ENCODE peak calls at places on chromosomes 12 and 14, in seven cellular contexts. One of them, this sample, is unnamed.

GRCh38 chr14:90610641-90611040 is 205.6 kb downstream of the TTC7B start:
- DNase-seq in endothelial cell of umbilical vein: no peak
- DNase-seq in sigmoid colon: peak
- DNase-seq in HepG2: no peak
- DNase-seq in GM12878: no peak
- DNase-seq in breast epithelium: no peak
- DNase-seq in spleen: no peak
- DNase-seq in this sample: no peak

GRCh38 chr14:50333010-50333409 is 20.9 kb downstream of the DMAC2L start:
- DNase-seq in endothelial cell of umbilical vein: peak
- DNase-seq in sigmoid colon: peak
- DNase-seq in HepG2: no peak
- DNase-seq in spleen: no peak
- DNase-seq in GM12878: no peak
- DNase-seq in breast epithelium: no peak
- DNase-seq in this sample: no peak

GRCh38 chr12:6570264-6570887 is 2.3 kb upstream of the NOP2 start:
- DNase-seq in breast epithelium: no peak
- DNase-seq in GM12878: no peak
- DNase-seq in sigmoid colon: no peak
- DNase-seq in HepG2: peak
- DNase-seq in spleen: peak
- DNase-seq in endothelial cell of umbilical vein: peak
- DNase-seq in this sample: no peak

GRCh38 chr14:23381017-23381375 is 4.2 kb downstream of the CMTM5 start:
- DNase-seq in sigmoid colon: no peak
- DNase-seq in spleen: no peak
- DNase-seq in breast epithelium: no peak
- DNase-seq in HepG2: no peak
- DNase-seq in endothelial cell of umbilical vein: no peak
- DNase-seq in GM12878: no peak
- DNase-seq in this sample: no peak

GRCh38 chr12:104695453-104696148 is 238.9 kb downstream of the CHST11 start:
- DNase-seq in spleen: no peak
- DNase-seq in sigmoid colon: no peak
- DNase-seq in GM12878: peak
- DNase-seq in endothelial cell of umbilical vein: peak
- DNase-seq in HepG2: no peak
- DNase-seq in breast epithelium: no peak
- DNase-seq in this sample: no peak

GRCh38 chr12:7374423-7375144 is 69.4 kb downstream of the CD163L1 start:
- DNase-seq in endothelial cell of umbilical vein: peak
- DNase-seq in sigmoid colon: peak
- DNase-seq in GM12878: no peak
- DNase-seq in spleen: peak
- DNase-seq in breast epithelium: no peak
- DNase-seq in HepG2: peak
- DNase-seq in this sample: peak

GRCh38 chr14:99821519-99822165 is 28.4 kb downstream of the EML1 start:
- DNase-seq in endothelial cell of umbilical vein: no peak
- DNase-seq in breast epithelium: no peak
- DNase-seq in spleen: no peak
- DNase-seq in HepG2: no peak
- DNase-seq in GM12878: no peak
- DNase-seq in sigmoid colon: no peak
- DNase-seq in this sample: no peak

GRCh38 chr12:94560416-94561221 is 89.7 kb downstream of the TMCC3 start:
- DNase-seq in HepG2: no peak
- DNase-seq in sigmoid colon: no peak
- DNase-seq in spleen: peak
- DNase-seq in breast epithelium: peak
- DNase-seq in endothelial cell of umbilical vein: peak
- DNase-seq in GM12878: peak
- DNase-seq in this sample: peak

GRCh38 chr12:19186722-19187661 is 57.5 kb downstream of the PLEKHA5 start:
- DNase-seq in breast epithelium: no peak
- DNase-seq in HepG2: peak
- DNase-seq in GM12878: no peak
- DNase-seq in endothelial cell of umbilical vein: peak
- DNase-seq in spleen: no peak
- DNase-seq in sigmoid colon: no peak
- DNase-seq in this sample: no peak

GRCh38 chr14:63726499-63726898 is 1.4 kb downstream of the SGPP1 start:
- DNase-seq in spleen: no peak
- DNase-seq in endothelial cell of umbilical vein: peak
- DNase-seq in sigmoid colon: no peak
- DNase-seq in breast epithelium: no peak
- DNase-seq in GM12878: no peak
- DNase-seq in HepG2: peak
- DNase-seq in this sample: no peak

GRCh38 chr14:104603623-104604401 is 760 bp downstream of the TMEM179 start:
- DNase-seq in sigmoid colon: peak
- DNase-seq in spleen: no peak
- DNase-seq in HepG2: no peak
- DNase-seq in breast epithelium: no peak
- DNase-seq in endothelial cell of umbilical vein: no peak
- DNase-seq in GM12878: no peak
- DNase-seq in this sample: no peak

GRCh38 chr14:63563370-63564026 is 20.3 kb upstream of the PPP2R5E start:
- DNase-seq in GM12878: no peak
- DNase-seq in endothelial cell of umbilical vein: peak
- DNase-seq in breast epithelium: no peak
- DNase-seq in HepG2: no peak
- DNase-seq in spleen: no peak
- DNase-seq in sigmoid colon: no peak
- DNase-seq in this sample: no peak

GRCh38 chr14:70934502-70935134 is 27.4 kb downstream of the PCNX1 start:
- DNase-seq in sigmoid colon: no peak
- DNase-seq in endothelial cell of umbilical vein: peak
- DNase-seq in GM12878: peak
- DNase-seq in breast epithelium: no peak
- DNase-seq in HepG2: peak
- DNase-seq in spleen: no peak
- DNase-seq in this sample: no peak

GRCh38 chr14:95460647-95461478 is 55.6 kb downstream of the SYNE3 start:
- DNase-seq in sigmoid colon: peak
- DNase-seq in endothelial cell of umbilical vein: peak
- DNase-seq in spleen: no peak
- DNase-seq in GM12878: no peak
- DNase-seq in HepG2: no peak
- DNase-seq in breast epithelium: no peak
- DNase-seq in this sample: no peak

GRCh38 chr12:12885060-12885792 is 6.1 kb upstream of the GPRC5A start:
- DNase-seq in GM12878: no peak
- DNase-seq in sigmoid colon: no peak
- DNase-seq in breast epithelium: no peak
- DNase-seq in HepG2: no peak
- DNase-seq in spleen: no peak
- DNase-seq in endothelial cell of umbilical vein: no peak
- DNase-seq in this sample: no peak

GRCh38 chr12:93550748-93551611 is 21.5 kb upstream of the SOCS2 start:
- DNase-seq in spleen: no peak
- DNase-seq in sigmoid colon: no peak
- DNase-seq in breast epithelium: no peak
- DNase-seq in HepG2: no peak
- DNase-seq in GM12878: no peak
- DNase-seq in endothelial cell of umbilical vein: no peak
- DNase-seq in this sample: no peak

GRCh38 chr14:44847910-44848309 is 113.8 kb downstream of the KLHL28 start:
- DNase-seq in spleen: no peak
- DNase-seq in endothelial cell of umbilical vein: no peak
- DNase-seq in GM12878: no peak
- DNase-seq in HepG2: no peak
- DNase-seq in sigmoid colon: no peak
- DNase-seq in breast epithelium: no peak
- DNase-seq in this sample: no peak

GRCh38 chr12:31037028-31037427 is 36.6 kb upstream of the DDX11 start:
- DNase-seq in breast epithelium: no peak
- DNase-seq in HepG2: no peak
- DNase-seq in sigmoid colon: no peak
- DNase-seq in GM12878: no peak
- DNase-seq in endothelial cell of umbilical vein: no peak
- DNase-seq in spleen: no peak
- DNase-seq in this sample: no peak

DNA sequence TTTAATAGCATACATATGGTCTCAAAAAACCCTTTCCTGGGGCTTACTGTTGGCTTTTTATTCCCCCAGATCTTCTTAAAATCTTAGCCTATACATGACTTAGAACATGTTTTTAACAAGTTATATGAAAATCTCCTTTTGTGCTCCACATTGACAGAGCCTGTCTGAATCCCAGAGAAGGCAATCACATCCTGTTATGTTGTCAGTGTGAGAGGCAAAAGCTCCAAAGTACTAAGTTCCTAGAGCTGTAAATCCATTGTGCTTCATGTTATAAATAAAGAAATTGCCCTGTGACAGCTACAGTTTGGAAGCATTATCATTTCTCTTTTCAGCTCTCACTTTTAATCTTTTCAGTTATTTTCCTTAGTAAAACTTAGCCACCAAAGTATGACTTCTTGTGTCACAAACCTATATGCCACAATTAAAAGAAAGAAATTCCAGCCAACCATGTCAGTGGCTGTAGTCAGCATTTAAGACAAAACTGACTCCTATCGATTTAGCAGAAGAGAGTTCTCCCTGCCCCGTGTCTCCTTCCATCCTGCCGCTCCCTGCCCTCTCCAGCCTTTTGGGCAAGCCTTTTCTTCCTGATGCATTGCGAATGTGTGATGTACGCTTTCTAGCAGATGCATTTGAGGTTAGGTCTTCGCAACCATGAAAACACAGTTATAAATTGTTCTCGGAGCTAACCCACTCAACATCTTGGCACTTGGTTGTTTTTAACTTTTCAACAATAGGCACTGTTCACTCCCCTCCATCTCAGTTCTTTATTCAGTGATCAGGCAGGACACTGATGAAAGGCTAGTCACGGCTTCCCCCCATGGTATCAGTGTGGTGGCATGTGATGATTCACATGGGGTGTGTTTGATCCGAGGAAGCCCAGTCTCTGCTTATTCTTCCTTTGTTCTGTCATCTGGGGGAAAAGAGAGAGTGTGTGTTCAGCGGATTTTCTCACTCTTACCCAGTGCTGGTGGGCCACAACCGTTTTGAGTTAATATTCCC is 143.5 kb downstream of the SSPN start:
- DNase-seq in breast epithelium: no peak
- DNase-seq in spleen: no peak
- DNase-seq in endothelial cell of umbilical vein: peak
- DNase-seq in GM12878: no peak
- DNase-seq in HepG2: no peak
- DNase-seq in sigmoid colon: no peak
- DNase-seq in this sample: no peak
- TF ChIP-seq POLR2AphosphoS5 in breast epithelium: no peak
- TF ChIP-seq POLR2AphosphoS5 in spleen: no peak
- TF ChIP-seq POLR2AphosphoS5 in endothelial cell of umbilical vein: no peak
- TF ChIP-seq POLR2AphosphoS5 in GM12878: no peak
- TF ChIP-seq POLR2AphosphoS5 in HepG2: no peak
- TF ChIP-seq POLR2AphosphoS5 in sigmoid colon: no peak
- TF ChIP-seq POLR2AphosphoS5 in this sample: no peak

DNA sequence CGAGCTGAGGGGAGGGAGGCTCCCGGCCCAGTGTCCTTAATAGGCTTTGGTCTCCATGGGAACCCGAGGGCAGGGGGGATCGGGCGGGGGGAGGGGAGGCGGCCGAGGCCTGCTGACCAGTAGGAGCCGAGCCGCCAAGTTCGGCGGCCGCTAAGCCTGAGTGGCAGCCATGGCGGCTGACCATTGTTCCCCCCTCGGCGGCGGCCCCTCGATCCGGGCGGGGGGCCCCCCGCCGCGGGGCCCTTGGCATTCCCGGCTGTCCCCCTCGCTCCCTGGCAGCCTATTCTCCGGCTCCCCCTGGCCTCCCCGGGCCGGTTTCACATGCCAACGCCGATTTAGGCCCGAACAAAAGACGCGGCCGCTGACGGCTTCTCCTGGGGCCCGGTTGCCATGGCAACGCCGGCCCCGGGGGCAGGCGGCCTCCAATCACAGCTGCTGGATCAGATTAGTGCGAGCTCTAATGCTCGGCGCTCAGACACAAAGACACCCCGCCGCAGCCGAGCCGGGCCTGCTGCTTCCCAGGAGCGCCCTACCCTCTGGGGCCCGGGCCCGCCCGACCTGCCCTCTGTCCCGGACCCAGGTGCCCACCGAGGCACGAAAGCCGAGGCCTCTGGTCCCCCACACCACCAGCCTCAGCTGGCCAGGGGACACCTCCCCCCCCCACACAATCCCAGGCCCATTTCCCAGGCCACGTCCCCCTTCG is 7.3 kb downstream of the MSI1 start:
- DNase-seq in spleen: no peak
- DNase-seq in HepG2: no peak
- DNase-seq in breast epithelium: no peak
- DNase-seq in endothelial cell of umbilical vein: peak
- DNase-seq in GM12878: no peak
- DNase-seq in sigmoid colon: peak
- DNase-seq in this sample: peak
- TF ChIP-seq POLR2A in spleen: no peak
- TF ChIP-seq POLR2A in HepG2: no peak
- TF ChIP-seq POLR2A in breast epithelium: no peak
- TF ChIP-seq POLR2A in endothelial cell of umbilical vein: no peak
- TF ChIP-seq POLR2A in GM12878: no peak
- TF ChIP-seq POLR2A in sigmoid colon: peak
- TF ChIP-seq POLR2A in this sample: no peak

DNA sequence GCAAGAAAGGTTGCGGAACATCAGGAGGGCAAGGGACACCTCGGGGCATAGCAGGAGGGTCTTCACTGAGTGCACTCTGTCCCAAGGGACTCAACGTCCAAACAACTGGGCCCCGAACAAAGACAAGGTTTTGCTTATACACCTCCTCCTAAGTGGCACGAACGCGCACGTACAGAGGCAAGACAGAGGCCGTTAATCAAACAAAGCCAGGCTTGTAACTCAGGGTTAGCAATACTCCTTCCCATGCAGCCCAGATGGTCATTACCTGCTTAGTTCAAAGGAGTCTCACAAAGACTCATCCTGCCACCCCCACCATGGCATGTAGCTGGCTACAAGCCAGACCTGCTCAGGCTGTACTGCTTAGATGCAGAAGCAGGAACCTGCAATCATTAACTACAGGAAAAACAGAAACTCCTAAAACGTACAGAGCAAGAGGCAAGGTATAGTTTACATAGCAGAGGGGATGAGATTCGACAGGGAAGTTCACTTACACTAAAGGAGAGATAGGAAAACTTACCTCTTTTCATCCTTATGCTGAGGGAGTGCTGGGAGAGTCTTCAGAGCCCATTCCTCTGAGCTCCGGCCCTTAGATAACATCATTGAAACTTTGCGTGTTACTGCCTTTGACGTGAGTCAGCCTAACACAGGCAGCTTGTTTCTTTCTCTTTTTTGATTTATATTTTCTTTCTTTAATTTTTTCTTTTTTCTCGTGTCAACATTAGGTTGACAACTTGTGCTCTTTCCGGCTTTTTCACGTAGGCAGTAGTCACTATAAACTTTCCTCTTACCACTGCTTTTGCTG is 1319.1 kb downstream of the TMEM121 start:
- DNase-seq in endothelial cell of umbilical vein: no peak
- DNase-seq in breast epithelium: peak
- DNase-seq in sigmoid colon: no peak
- DNase-seq in GM12878: peak
- DNase-seq in HepG2: peak
- DNase-seq in spleen: peak
- DNase-seq in this sample: peak
- TF ChIP-seq POLR2AphosphoS5 in endothelial cell of umbilical vein: no peak
- TF ChIP-seq POLR2AphosphoS5 in breast epithelium: no peak
- TF ChIP-seq POLR2AphosphoS5 in sigmoid colon: no peak
- TF ChIP-seq POLR2AphosphoS5 in GM12878: peak
- TF ChIP-seq POLR2AphosphoS5 in HepG2: peak
- TF ChIP-seq POLR2AphosphoS5 in spleen: peak
- TF ChIP-seq POLR2AphosphoS5 in this sample: no peak

GRCh38 chr12:68932701-68933563 is at the start of gene CPM:
- DNase-seq in HepG2: no peak
- DNase-seq in sigmoid colon: peak
- DNase-seq in spleen: peak
- DNase-seq in endothelial cell of umbilical vein: peak
- DNase-seq in GM12878: no peak
- DNase-seq in breast epithelium: peak
- DNase-seq in this sample: peak
- TF ChIP-seq POLR2A in HepG2: no peak
- TF ChIP-seq POLR2A in sigmoid colon: no peak
- TF ChIP-seq POLR2A in spleen: no peak
- TF ChIP-seq POLR2A in endothelial cell of umbilical vein: no peak
- TF ChIP-seq POLR2A in GM12878: no peak
- TF ChIP-seq POLR2A in breast epithelium: no peak
- TF ChIP-seq POLR2A in this sample: no peak

This sample was measured in GM12892.